ENCODE peak calls at places on chromosomes 11 and 22, in nine cellular contexts. V, O, C, B, G, Z, Y, E and P are unnamed samples.

GRCh38 chr11:64903291-64903833 is 13.6 kb downstream of the ATG2A start:
- DNase-seq in V (no peak), O (no peak), C (no peak), B (no peak), G (no peak), Z (no peak), Y (no peak), E (no peak), P (no peak)

GRCh38 chr11:1933416-1934325 is 13.5 kb upstream of the MRPL23 start:
- DNase-seq in V (no peak), O (no peak), C (no peak), B (no peak), G (no peak), Z (peak), Y (peak), E (no peak), P (no peak)

GRCh38 chr22:26038365-26038764 is 130.9 kb upstream of the SEZ6L start:
- DNase-seq in V (no peak), O (peak), C (no peak), B (no peak), G (no peak), Z (no peak), Y (no peak), E (no peak), P (no peak)

GRCh38 chr22:29072193-29072978 is 449 bp upstream of the KREMEN1 start:
- DNase-seq in V (peak), O (peak), C (peak), B (peak), G (peak), Z (peak), Y (peak), E (peak), P (peak)

GRCh38 chr11:65274734-65275682 is 13.2 kb downstream of the POLA2 start:
- DNase-seq in V (peak), O (peak), C (no peak), B (no peak), G (peak), Z (peak), Y (no peak), E (peak), P (peak)

GRCh38 chr11:104113541-104113940 is 50.4 kb downstream of the PDGFD start:
- DNase-seq in V (no peak), O (no peak), C (no peak), B (no peak), G (no peak), Z (no peak), Y (no peak), E (no peak), P (no peak)

GRCh38 chr11:125932301-125932700 is 13.5 kb upstream of the VSIG10L2 start:
- DNase-seq in V (no peak), O (no peak), C (no peak), B (no peak), G (no peak), Z (no peak), Y (no peak), E (no peak), P (no peak)

GRCh38 chr11:89249196-89249595 is 71.5 kb downstream of the TYR start:
- DNase-seq in V (no peak), O (no peak), C (no peak), B (no peak), G (no peak), Z (no peak), Y (no peak), E (no peak), P (no peak)

GRCh38 chr11:57405271-57405890 is 14.9 kb upstream of the PRG2 start:
- DNase-seq in V (no peak), O (no peak), C (no peak), B (no peak), G (no peak), Z (no peak), Y (no peak), E (no peak), P (no peak)

GRCh38 chr22:21642584-21643448 is 714 bp downstream of the SDF2L1 start:
- DNase-seq in V (peak), O (peak), C (peak), B (peak), G (peak), Z (peak), Y (no peak), E (peak), P (peak)

GRCh38 chr11:1514349-1515061 is 27.9 kb upstream of the MOB2 start:
- DNase-seq in V (no peak), O (no peak), C (no peak), B (no peak), G (no peak), Z (no peak), Y (peak), E (no peak), P (no peak)

GRCh38 chr11:37402663-37403062 is 804.6 kb upstream of the RAG2 start:
- DNase-seq in V (no peak), O (no peak), C (no peak), B (no peak), G (no peak), Z (no peak), Y (no peak), E (no peak), P (no peak)

GRCh38 chr22:29331658-29332300 is 16.3 kb upstream of the RASL10A start:
- DNase-seq in V (no peak), O (no peak), C (no peak), B (no peak), G (no peak), Z (no peak), Y (no peak), E (no peak), P (no peak)

GRCh38 chr11:120228794-120229384 is 11.1 kb upstream of the POU2F3 start:
- DNase-seq in V (no peak), O (no peak), C (no peak), B (no peak), G (no peak), Z (no peak), Y (no peak), E (no peak), P (no peak)

GRCh38 chr11:96052921-96053631 is 129.2 kb upstream of the MTMR2 start:
- DNase-seq in V (no peak), O (no peak), C (no peak), B (no peak), G (no peak), Z (no peak), Y (no peak), E (no peak), P (no peak)

GRCh38 chr22:38742176-38742942 is 13.4 kb downstream of the SUN2 start:
- DNase-seq in V (no peak), O (no peak), C (no peak), B (no peak), G (no peak), Z (no peak), Y (no peak), E (no peak), P (no peak)

GRCh38 chr11:46352063-46352841 is 5.0 kb downstream of the DGKZ start:
- DNase-seq in V (no peak), O (no peak), C (peak), B (peak), G (peak), Z (peak), Y (peak), E (no peak), P (no peak)

GRCh38 chr11:111793863-111794262 is 27.7 kb upstream of the PPP2R1B start:
- DNase-seq in V (no peak), O (no peak), C (no peak), B (no peak), G (no peak), Z (no peak), Y (no peak), E (no peak), P (peak)

GRCh38 chr11:65295571-65296338 is 18.9 kb upstream of the CDC42EP2 start:
- DNase-seq in V (no peak), O (no peak), C (no peak), B (no peak), G (no peak), Z (no peak), Y (peak), E (no peak), P (no peak)

GRCh38 chr22:20853236-20853660 is 5.4 kb downstream of the PI4KA start:
- DNase-seq in V (no peak), O (no peak), C (no peak), B (no peak), G (no peak), Z (no peak), Y (no peak), E (no peak), P (no peak)

GRCh38 chr11:78420796-78421209 is 3.2 kb upstream of the GAB2 start:
- DNase-seq in V (peak), O (no peak), C (no peak), B (no peak), G (peak), Z (peak), Y (no peak), E (no peak), P (no peak)

GRCh38 chr11:90639687-90640086 is 416.8 kb upstream of the CHORDC1 start:
- DNase-seq in V (no peak), O (no peak), C (no peak), B (no peak), G (no peak), Z (no peak), Y (no peak), E (no peak), P (no peak)

GRCh38 chr11:85866137-85866827 is 11.1 kb downstream of the CCDC83 start:
- DNase-seq in V (no peak), O (no peak), C (no peak), B (no peak), G (no peak), Z (no peak), Y (no peak), E (no peak), P (no peak)

GRCh38 chr11:74701351-74701750 is 29.9 kb downstream of the CHRDL2 start:
- DNase-seq in V (no peak), O (peak), C (no peak), B (no peak), G (no peak), Z (no peak), Y (no peak), E (no peak), P (no peak)

GRCh38 chr22:48055827-48056226 is 1293.4 kb downstream of the TBC1D22A start:
- DNase-seq in V (no peak), O (no peak), C (no peak), B (no peak), G (no peak), Z (no peak), Y (no peak), E (no peak), P (no peak)